ENCODE peak calls at places on chromosomes 13 and 19, in eight cellular contexts. One of them, this sample, is unnamed.

GRCh38 chr13:98298599-98298998 is 121.5 kb upstream of the RNF113B start:
- DNase-seq in GF-D8: no peak
- DNase-seq in heart right ventricle: no peak
- DNase-seq in GM23338: no peak
- DNase-seq in GM23248: no peak
- DNase-seq in smooth muscle cell of the brain vasculature: no peak
- DNase-seq in aorta: no peak
- DNase-seq in hypothalamus: no peak
- DNase-seq in this sample: no peak

GRCh38 chr19:16367269-16367683 is 42.6 kb downstream of the KLF2 start:
- DNase-seq in hypothalamus: no peak
- DNase-seq in smooth muscle cell of the brain vasculature: no peak
- DNase-seq in aorta: peak; percentile 49
- DNase-seq in GM23248: no peak
- DNase-seq in GF-D8: peak; percentile 51
- DNase-seq in GM23338: no peak
- DNase-seq in heart right ventricle: no peak
- DNase-seq in this sample: no peak

GRCh38 chr19:17348700-17349099 is 11.3 kb downstream of the GTPBP3 start:
- DNase-seq in smooth muscle cell of the brain vasculature: peak; percentile 56
- DNase-seq in aorta: peak; percentile 92
- DNase-seq in GF-D8: no peak
- DNase-seq in GM23338: peak; percentile 77
- DNase-seq in hypothalamus: no peak
- DNase-seq in GM23248: peak; percentile 55
- DNase-seq in heart right ventricle: peak; percentile 77
- DNase-seq in this sample: no peak

GRCh38 chr19:449916-450315 is 10.9 kb downstream of the SHC2 start:
- DNase-seq in aorta: peak; percentile 68
- DNase-seq in GM23248: no peak
- DNase-seq in GM23338: no peak
- DNase-seq in GF-D8: no peak
- DNase-seq in hypothalamus: no peak
- DNase-seq in smooth muscle cell of the brain vasculature: no peak
- DNase-seq in heart right ventricle: no peak
- DNase-seq in this sample: no peak

GRCh38 chr13:109782823-109783411 is 3.5 kb downstream of the IRS2 start:
- DNase-seq in GM23338: no peak
- DNase-seq in smooth muscle cell of the brain vasculature: no peak
- DNase-seq in aorta: no peak
- DNase-seq in hypothalamus: no peak
- DNase-seq in GM23248: no peak
- DNase-seq in heart right ventricle: no peak
- DNase-seq in GF-D8: no peak
- DNase-seq in this sample: no peak

GRCh38 chr19:45994989-45995714 is at the start of gene CCDC61:
- DNase-seq in aorta: peak; percentile 96
- DNase-seq in GM23338: peak; percentile 100
- DNase-seq in smooth muscle cell of the brain vasculature: peak; percentile 98
- DNase-seq in hypothalamus: peak; percentile 92
- DNase-seq in heart right ventricle: peak; percentile 90
- DNase-seq in GM23248: peak; percentile 98
- DNase-seq in GF-D8: peak; percentile 99
- DNase-seq in this sample: peak; percentile 99

GRCh38 chr13:27966641-27967202 is 2.4 kb downstream of the CDX2 start:
- DNase-seq in hypothalamus: no peak
- DNase-seq in smooth muscle cell of the brain vasculature: no peak
- DNase-seq in aorta: no peak
- DNase-seq in GM23338: peak; percentile 82
- DNase-seq in GM23248: no peak
- DNase-seq in heart right ventricle: no peak
- DNase-seq in GF-D8: no peak
- DNase-seq in this sample: no peak

GRCh38 chr19:33377586-33378475 is 4.3 kb downstream of the CEBPG start:
- DNase-seq in GF-D8: no peak
- DNase-seq in smooth muscle cell of the brain vasculature: no peak
- DNase-seq in GM23338: no peak
- DNase-seq in GM23248: peak; percentile 76
- DNase-seq in heart right ventricle: no peak
- DNase-seq in hypothalamus: no peak
- DNase-seq in aorta: no peak
- DNase-seq in this sample: no peak

GRCh38 chr13:108227651-108228272 is 9.6 kb downstream of the ABHD13 start:
- DNase-seq in smooth muscle cell of the brain vasculature: peak; percentile 35
- DNase-seq in GF-D8: no peak
- DNase-seq in GM23248: peak; percentile 44
- DNase-seq in GM23338: peak; percentile 43
- DNase-seq in aorta: no peak
- DNase-seq in hypothalamus: no peak
- DNase-seq in heart right ventricle: no peak
- DNase-seq in this sample: no peak

GRCh38 chr19:56295531-56296455 is 18.8 kb downstream of the ZSCAN5A start:
- DNase-seq in heart right ventricle: no peak
- DNase-seq in GM23338: peak; percentile 5
- DNase-seq in hypothalamus: no peak
- DNase-seq in smooth muscle cell of the brain vasculature: no peak
- DNase-seq in aorta: no peak
- DNase-seq in GM23248: no peak
- DNase-seq in GF-D8: no peak
- DNase-seq in this sample: no peak

GRCh38 chr19:6238643-6239281 is 41.0 kb downstream of the MLLT1 start:
- DNase-seq in GF-D8: no peak
- DNase-seq in smooth muscle cell of the brain vasculature: no peak
- DNase-seq in GM23338: no peak
- DNase-seq in aorta: peak; percentile 83
- DNase-seq in GM23248: peak; percentile 75
- DNase-seq in heart right ventricle: peak; percentile 67
- DNase-seq in hypothalamus: no peak
- DNase-seq in this sample: no peak

GRCh38 chr19:33446156-33446917 is 72.8 kb downstream of the CEBPG start:
- DNase-seq in smooth muscle cell of the brain vasculature: no peak
- DNase-seq in GM23338: no peak
- DNase-seq in heart right ventricle: no peak
- DNase-seq in aorta: peak; percentile 57
- DNase-seq in GF-D8: no peak
- DNase-seq in hypothalamus: no peak
- DNase-seq in GM23248: peak; percentile 75
- DNase-seq in this sample: no peak

GRCh38 chr19:903266-903797 is 9.7 kb downstream of the R3HDM4 start:
- DNase-seq in heart right ventricle: no peak
- DNase-seq in GM23338: no peak
- DNase-seq in aorta: no peak
- DNase-seq in GM23248: no peak
- DNase-seq in hypothalamus: no peak
- DNase-seq in smooth muscle cell of the brain vasculature: no peak
- DNase-seq in GF-D8: no peak
- DNase-seq in this sample: no peak

GRCh38 chr19:11306337-11306736 is 10.4 kb downstream of the TSPAN16 start:
- DNase-seq in aorta: no peak
- DNase-seq in GF-D8: no peak
- DNase-seq in smooth muscle cell of the brain vasculature: no peak
- DNase-seq in GM23338: no peak
- DNase-seq in GM23248: no peak
- DNase-seq in heart right ventricle: no peak
- DNase-seq in hypothalamus: no peak
- DNase-seq in this sample: no peak

GRCh38 chr19:49453757-49454248 is 778 bp downstream of the ALDH16A1 start:
- DNase-seq in GF-D8: no peak
- DNase-seq in aorta: no peak
- DNase-seq in GM23248: no peak
- DNase-seq in hypothalamus: no peak
- DNase-seq in GM23338: no peak
- DNase-seq in heart right ventricle: no peak
- DNase-seq in smooth muscle cell of the brain vasculature: no peak
- DNase-seq in this sample: no peak

GRCh38 chr19:17209126-17210036 is 5.8 kb upstream of the USE1 start:
- DNase-seq in hypothalamus: no peak
- DNase-seq in GM23338: peak; percentile 99
- DNase-seq in aorta: peak; percentile 84
- DNase-seq in GM23248: peak; percentile 48
- DNase-seq in GF-D8: no peak
- DNase-seq in heart right ventricle: no peak
- DNase-seq in smooth muscle cell of the brain vasculature: no peak
- DNase-seq in this sample: no peak

GRCh38 chr19:18774782-18775444 is 16.2 kb downstream of the COMP start:
- DNase-seq in aorta: no peak
- DNase-seq in hypothalamus: no peak
- DNase-seq in GM23338: no peak
- DNase-seq in smooth muscle cell of the brain vasculature: no peak
- DNase-seq in heart right ventricle: no peak
- DNase-seq in GF-D8: no peak
- DNase-seq in GM23248: no peak
- DNase-seq in this sample: no peak

GRCh38 chr19:2983351-2984195 is 6.2 kb downstream of the TLE6 start:
- DNase-seq in smooth muscle cell of the brain vasculature: peak; percentile 47
- DNase-seq in aorta: no peak
- DNase-seq in hypothalamus: peak; percentile 23
- DNase-seq in heart right ventricle: peak; percentile 75
- DNase-seq in GF-D8: no peak
- DNase-seq in GM23248: peak; percentile 56
- DNase-seq in GM23338: peak; percentile 93
- DNase-seq in this sample: no peak